ENCODE peak calls at places on chromosomes 2 and 18, in six cellular contexts. M is vagina, P is lower lobe of right lung, A is lower leg skin, D is A549, Z is fibroblast of lung. X is an unnamed sample.

GRCh38 chr2:217167531-217167930 is 307.7 kb upstream of the TNP1 start:
- DNase-seq in A (no peak), P (no peak), D (no peak), M (no peak), Z (no peak), X (no peak)

GRCh38 chr2:30871440-30871839 is 64.2 kb upstream of the CAPN13 start:
- DNase-seq in Z (no peak), P (no peak), M (no peak), D (no peak), A (no peak), X (no peak)

GRCh38 chr2:10433264-10433947 is 14.7 kb downstream of the ODC1 start:
- DNase-seq in Z (no peak), M (no peak), D (no peak), A (no peak), P (peak), X (no peak)

GRCh38 chr2:21052044-21052443 is 8.2 kb upstream of the APOB start:
- DNase-seq in Z (no peak), D (no peak), M (no peak), P (no peak), A (peak), X (no peak)

GRCh38 chr2:219460424-219460926 is 25.8 kb downstream of the SPEG start:
- DNase-seq in P (no peak), M (no peak), Z (peak), A (no peak), D (no peak), X (peak)

GRCh38 chr2:237760506-237761502 is 37.8 kb upstream of the RBM44 start:
- DNase-seq in D (no peak), Z (no peak), A (no peak), M (no peak), P (no peak), X (no peak)

GRCh38 chr18:13530879-13531387 is 195.4 kb downstream of the FAM210A start:
- DNase-seq in P (peak), D (no peak), Z (peak), M (peak), A (peak), X (peak)

GRCh38 chr2:84846041-84846663 is 34.7 kb downstream of the TRABD2A start:
- DNase-seq in P (no peak), D (no peak), A (no peak), Z (peak), M (no peak), X (peak)

GRCh38 chr2:158443613-158444012 is 12.9 kb downstream of the CCDC148 start:
- DNase-seq in D (no peak), Z (no peak), M (no peak), A (no peak), P (no peak), X (no peak)

GRCh38 chr2:195586062-195586713 is 70.8 kb upstream of the SLC39A10 start:
- DNase-seq in M (no peak), P (no peak), A (no peak), Z (no peak), D (no peak), X (no peak)

GRCh38 chr2:163801499-163801893 is 65.7 kb upstream of the FIGN start:
- DNase-seq in D (no peak), Z (no peak), A (no peak), M (no peak), P (no peak), X (no peak)

GRCh38 chr18:54116541-54117257 is 107.8 kb downstream of the MBD2 start:
- DNase-seq in A (no peak), D (no peak), Z (no peak), P (no peak), M (no peak), X (peak)

GRCh38 chr2:27347641-27348040 is 8.9 kb downstream of the GTF3C2 start:
- DNase-seq in P (no peak), D (no peak), Z (no peak), M (no peak), A (no peak), X (no peak)

GRCh38 chr2:64875368-64875767 is 113.8 kb upstream of the SLC1A4 start:
- DNase-seq in A (no peak), D (no peak), P (no peak), M (no peak), Z (no peak), X (no peak)

GRCh38 chr2:224175010-224175409 is 135.9 kb upstream of the SERPINE2 start:
- DNase-seq in A (no peak), P (no peak), M (no peak), D (no peak), Z (no peak), X (no peak)

GRCh38 chr2:172736419-172737174 is 952 bp downstream of the RAPGEF4 start:
- DNase-seq in P (no peak), D (no peak), M (no peak), A (no peak), Z (no peak), X (no peak)

GRCh38 chr18:42192251-42193248 is 237.5 kb downstream of the PIK3C3 start:
- DNase-seq in P (no peak), Z (peak), D (no peak), A (no peak), M (no peak), X (peak)

GRCh38 chr2:192500550-192501200 is 305.9 kb upstream of the TMEFF2 start:
- DNase-seq in M (no peak), A (no peak), D (no peak), Z (peak), P (no peak), X (peak)

GRCh38 chr2:98818164-98818563 is 87.2 kb upstream of the MGAT4A start:
- DNase-seq in A (no peak), P (no peak), D (no peak), M (no peak), Z (no peak), X (no peak)

GRCh38 chr2:213187833-213188532 is 36.6 kb upstream of the IKZF2 start:
- DNase-seq in P (peak), D (peak), Z (peak), M (no peak), A (no peak), X (peak)

GRCh38 chr2:160324917-160325316 is 124.8 kb upstream of the ITGB6 start:
- DNase-seq in P (no peak), D (no peak), A (no peak), M (no peak), Z (no peak), X (peak)

GRCh38 chr2:129016972-129017371 is 698.3 kb upstream of the HS6ST1 start:
- DNase-seq in A (no peak), Z (no peak), M (no peak), P (no peak), D (no peak), X (no peak)

GRCh38 chr18:69580107-69580506 is 179.4 kb downstream of the DOK6 start:
- DNase-seq in D (no peak), Z (peak), M (no peak), A (no peak), P (no peak), X (peak)

GRCh38 chr2:45001629-45002385 is 7.4 kb downstream of the SIX2 start:
- DNase-seq in P (no peak), Z (no peak), D (no peak), A (no peak), M (no peak), X (peak)

GRCh38 chr2:113178891-113179290 is 5.1 kb downstream of the PSD4 start:
- DNase-seq in Z (no peak), A (no peak), D (no peak), P (no peak), M (no peak), X (no peak)

DNA sequence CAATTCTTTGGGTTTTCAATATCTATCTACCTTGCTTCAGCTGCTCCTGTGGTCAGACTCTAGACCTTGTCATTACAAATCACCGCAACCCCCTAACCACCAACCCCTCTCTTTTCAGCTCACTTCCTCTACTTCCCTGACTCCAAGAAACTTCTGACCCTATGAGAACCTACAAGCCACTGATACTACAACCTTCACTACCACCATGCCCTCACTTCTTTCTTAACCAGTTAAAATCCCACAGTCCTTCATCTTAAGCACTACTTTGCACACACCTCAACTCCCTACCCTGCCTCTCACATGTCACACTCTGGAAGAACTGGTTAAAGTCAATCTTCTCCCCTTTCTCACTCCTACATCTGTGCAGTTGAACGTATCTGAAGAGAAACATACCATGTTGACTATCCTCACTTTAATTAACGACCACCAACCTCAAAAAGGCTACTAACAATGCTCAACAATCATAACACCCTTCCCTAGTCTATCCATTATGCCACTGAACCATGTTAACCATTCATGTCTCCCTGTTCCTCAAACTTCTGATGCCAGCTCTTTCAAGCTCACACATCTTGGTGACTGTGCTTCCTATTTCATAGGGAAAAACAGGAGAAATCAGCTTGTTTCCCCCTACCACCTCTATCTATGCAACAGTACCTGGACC is 12.6 kb downstream of the EIF2AK3 start:
- DNase-seq in D (no peak), Z (no peak), A (no peak), P (no peak), M (no peak), X (no peak)
- H3K4me3 ChIP-seq in D (no peak), Z (no peak), A (no peak), P (no peak), M (no peak), X (no peak)

GRCh38 chr2:26245231-26245732 is 543 bp downstream of the HADHB start:
- DNase-seq in D (peak), P (peak), A (peak), Z (no peak), M (no peak), X (peak)

GRCh38 chr2:26246818-26247217 is 2.1 kb downstream of the HADHB start:
- DNase-seq in M (no peak), Z (peak), D (no peak), A (no peak), P (no peak), X (no peak)

GRCh38 chr2:26245810-26246209 is 1.1 kb downstream of the HADHB start:
- DNase-seq in M (no peak), Z (peak), P (no peak), A (no peak), D (no peak), X (peak)

GRCh38 chr2:26243643-26244478 is 571 bp downstream of the HADHA start:
- DNase-seq in A (no peak), P (no peak), Z (peak), M (no peak), D (peak), X (peak)

GRCh38 chr2:26244479-26245230 is at the start of the genes HADHA and HADHB:
- DNase-seq in D (peak), A (peak), M (peak), Z (peak), P (peak), X (peak)
- TF ChIP-seq CTCF in D (peak), A (no peak), M (peak), Z (peak), P (peak), X (peak)

GRCh38 chr2:72399879-72400278 is 252.2 kb upstream of the CYP26B1 start:
- DNase-seq in A (no peak), Z (no peak), M (no peak), D (no peak), P (no peak), X (no peak)
- H3K4me3 ChIP-seq in A (no peak), Z (no peak), M (no peak), D (no peak), P (no peak), X (no peak)

GRCh38 chr2:215552144-215552580 is 116.3 kb upstream of the FN1 start:
- DNase-seq in D (no peak), Z (no peak), A (no peak), P (no peak), M (no peak), X (no peak)

GRCh38 chr2:215550331-215550730 is 114.5 kb upstream of the FN1 start:
- DNase-seq in D (no peak), A (no peak), Z (no peak), P (no peak), M (no peak), X (no peak)

GRCh38 chr2:215554689-215555088 is 118.8 kb upstream of the FN1 start:
- DNase-seq in P (no peak), Z (peak), A (no peak), M (no peak), D (no peak), X (no peak)

GRCh38 chr2:215556979-215557378 is 121.1 kb upstream of the FN1 start:
- DNase-seq in M (no peak), P (no peak), A (no peak), Z (peak), D (no peak), X (peak)

GRCh38 chr2:215553946-215554345 is 118.1 kb upstream of the FN1 start:
- DNase-seq in Z (no peak), A (no peak), D (no peak), P (no peak), M (no peak), X (no peak)
- TF ChIP-seq CTCF in Z (peak), A (no peak), D (no peak), P (no peak), M (no peak), X (peak)

DNA sequence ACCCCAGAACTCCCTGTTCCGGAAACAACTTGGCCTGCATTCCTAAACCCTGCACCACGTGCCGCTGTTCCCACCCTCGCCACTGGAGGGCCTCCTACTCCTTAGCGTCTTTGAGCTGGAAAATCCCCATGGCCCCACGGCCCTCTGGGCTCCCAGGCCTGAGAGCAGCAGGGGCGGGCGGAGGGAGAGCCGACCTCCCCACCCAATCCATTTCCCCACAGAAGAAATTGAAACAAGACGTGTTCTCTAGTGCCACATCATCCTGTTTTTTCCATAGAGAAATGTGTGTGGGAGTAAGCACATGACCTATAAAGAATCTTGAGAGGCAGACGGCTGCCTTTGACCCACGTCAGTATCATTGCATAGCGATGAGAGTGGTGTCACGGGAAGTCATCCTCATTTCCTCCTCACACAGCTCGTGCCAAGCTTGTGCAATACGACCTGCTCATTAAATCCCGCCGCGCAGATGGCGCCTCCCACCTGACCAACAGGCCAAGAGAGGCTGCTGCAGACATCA is 79.2 kb downstream of the LAMA1 start:
- DNase-seq in Z (peak), D (no peak), M (peak), P (peak), A (peak), X (peak)
- H3K4me3 ChIP-seq in Z (no peak), D (no peak), M (no peak), P (peak), A (no peak), X (peak)

DNA sequence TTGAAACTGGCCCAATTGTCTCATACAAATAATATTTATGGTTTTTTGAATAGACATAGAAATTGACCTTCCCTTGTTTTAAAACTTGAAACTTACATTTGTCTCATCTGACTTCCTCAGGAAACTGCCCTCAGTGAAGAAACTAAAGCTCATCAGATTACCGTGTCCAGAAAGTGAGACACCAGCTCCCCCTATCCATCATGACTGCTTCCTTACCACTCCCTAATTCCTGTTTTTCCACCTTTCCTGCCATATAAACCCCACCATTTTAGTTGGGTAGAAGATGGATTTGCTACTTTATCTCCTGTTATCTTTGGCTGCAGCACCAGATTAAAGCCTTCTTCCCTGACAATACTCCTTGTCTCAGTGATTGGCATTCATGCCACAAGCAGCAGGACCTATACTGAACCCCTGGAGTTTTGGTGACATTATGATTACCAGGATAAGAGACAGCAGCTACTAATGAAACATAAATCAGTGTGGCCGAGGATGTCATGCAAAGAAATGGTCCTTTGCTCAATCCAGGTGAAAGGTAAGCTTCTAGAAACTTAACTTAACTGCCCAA is 1627.6 kb upstream of the ZEB2 start:
- DNase-seq in D (no peak), P (no peak), M (no peak), A (no peak), Z (no peak), X (peak)
- TF ChIP-seq CTCF in D (no peak), P (no peak), M (no peak), A (no peak), Z (no peak), X (peak)

DNA sequence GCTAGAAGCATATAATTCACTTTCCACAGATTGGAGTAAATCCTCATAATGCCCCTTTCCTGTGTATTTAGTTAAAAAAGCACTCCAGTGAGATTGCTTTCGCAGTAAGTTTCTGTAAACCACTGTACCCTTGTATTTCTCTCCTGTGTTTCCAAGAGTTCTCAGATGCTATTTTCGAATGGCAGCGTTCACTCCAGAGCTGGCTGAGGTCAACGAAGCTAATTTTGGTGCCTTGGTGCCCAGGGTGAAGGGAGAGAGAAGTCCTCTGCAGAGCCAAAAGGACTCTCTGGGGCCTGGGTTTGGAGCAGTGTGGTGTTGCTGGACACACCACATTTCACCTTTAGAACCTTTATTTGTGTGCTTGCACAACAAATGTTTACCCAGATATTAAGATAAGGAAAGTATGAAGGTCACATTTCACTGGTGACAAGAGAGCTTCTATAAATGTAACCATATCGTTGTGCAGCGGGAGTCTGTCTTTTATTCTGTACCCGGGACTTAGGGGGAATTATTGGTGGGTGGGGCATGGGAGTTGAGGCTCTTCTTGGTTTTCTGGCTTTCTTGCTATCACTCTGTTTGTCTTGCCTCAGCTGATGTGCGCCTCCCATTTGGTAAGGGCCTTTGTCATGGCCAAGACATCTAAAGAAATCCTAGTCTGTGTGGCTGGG is 9.9 kb downstream of the EPAS1 start:
- DNase-seq in A (no peak), M (no peak), P (no peak), D (no peak), Z (no peak), X (no peak)
- H3K4me3 ChIP-seq in A (no peak), M (no peak), P (peak), D (peak), Z (no peak), X (no peak)

GRCh38 chr18:58785171-58785805 is 79.4 kb upstream of the ZNF532 start:
- DNase-seq in A (peak), P (no peak), Z (peak), M (no peak), D (peak), X (peak)
- TF ChIP-seq CTCF in A (no peak), P (no peak), Z (no peak), M (no peak), D (no peak), X (peak)

X was measured in choroid plexus epithelial cell.